ENCODE peak calls at places on chromosomes 7 and 10, in four cellular contexts. L is brain microvascular endothelial cell, E is prostate gland, F is psoas muscle. G is an unnamed sample.

GRCh38 chr7:99617187-99617781 is 538 bp downstream of the ZSCAN25 start:
- DNase-seq in E (no peak), L (no peak), F (no peak), G (no peak)

GRCh38 chr10:101291254-101292193 is 62.3 kb upstream of the LBX1 start:
- DNase-seq in F (peak), E (peak), L (peak), G (peak)

GRCh38 chr10:124465003-124465776 is 3.6 kb downstream of the LHPP start:
- DNase-seq in L (no peak), E (no peak), F (no peak), G (no peak)

GRCh38 chr10:70893227-70894006 is 5.1 kb upstream of the PCBD1 start:
- DNase-seq in L (no peak), F (no peak), E (no peak), G (no peak)

GRCh38 chr7:1839701-1840100 is 169.6 kb downstream of the ELFN1 start:
- DNase-seq in F (peak), L (no peak), E (no peak), G (no peak)

GRCh38 chr10:117312430-117312829 is 62.8 kb downstream of the PDZD8 start:
- DNase-seq in E (no peak), F (no peak), L (no peak), G (no peak)

GRCh38 chr10:13920031-13920430 is 333.3 kb downstream of the PRPF18 start:
- DNase-seq in E (no peak), L (no peak), F (no peak), G (no peak)

GRCh38 chr10:8183241-8183704 is 128.8 kb downstream of the GATA3 start:
- DNase-seq in F (no peak), E (no peak), L (no peak), G (peak)

GRCh38 chr7:29091121-29091601 is 55.2 kb downstream of the CPVL start:
- DNase-seq in L (no peak), E (no peak), F (peak), G (no peak)

GRCh38 chr7:135843214-135843613 is 94.6 kb upstream of the FAM180A start:
- DNase-seq in E (no peak), L (no peak), F (no peak), G (no peak)

GRCh38 chr7:25389489-25390106 is 161.3 kb upstream of the NPVF start:
- DNase-seq in L (peak), F (no peak), E (no peak), G (peak)

GRCh38 chr10:17353568-17353967 is 100.8 kb downstream of the ST8SIA6 start:
- DNase-seq in L (no peak), E (no peak), F (no peak), G (no peak)

GRCh38 chr10:61869772-61870520 is 31.6 kb upstream of the ARID5B start:
- DNase-seq in L (no peak), F (no peak), E (no peak), G (no peak)

GRCh38 chr7:97466999-97467398 is 264.9 kb upstream of the TAC1 start:
- DNase-seq in E (no peak), L (no peak), F (no peak), G (no peak)

GRCh38 chr10:125123363-125124113 is 36.8 kb downstream of the CTBP2 start:
- DNase-seq in E (peak), L (peak), F (peak), G (no peak)

GRCh38 chr7:46257766-46258448 is 336.8 kb upstream of the IGFBP3 start:
- DNase-seq in L (peak), F (no peak), E (no peak), G (no peak)

GRCh38 chr10:129972966-129973673 is 9.0 kb upstream of the EBF3 start:
- DNase-seq in L (no peak), E (no peak), F (no peak), G (no peak)

GRCh38 chr10:30294506-30295280 is 54.4 kb downstream of the MTPAP start:
- DNase-seq in L (no peak), E (no peak), F (no peak), G (no peak)

GRCh38 chr7:17822557-17823173 is 117.6 kb downstream of the SNX13 start:
- DNase-seq in F (no peak), L (no peak), E (no peak), G (no peak)

GRCh38 chr10:15238553-15239335 is 70.3 kb upstream of the NMT2 start:
- DNase-seq in F (no peak), E (no peak), L (peak), G (peak)

GRCh38 chr10:88233870-88234269 is 349.2 kb downstream of the RNLS start:
- DNase-seq in F (no peak), L (no peak), E (no peak), G (no peak)

GRCh38 chr10:88230251-88230650 is 352.9 kb downstream of the RNLS start:
- DNase-seq in E (no peak), L (no peak), F (no peak), G (no peak)

GRCh38 chr10:88234332-88234731 is 348.8 kb downstream of the RNLS start:
- DNase-seq in E (peak), F (no peak), L (no peak), G (no peak)

GRCh38 chr10:88232029-88232895 is 350.9 kb downstream of the RNLS start:
- DNase-seq in F (peak), E (no peak), L (peak), G (no peak)

GRCh38 chr10:88232978-88233537 is 350.1 kb downstream of the RNLS start:
- DNase-seq in F (no peak), E (no peak), L (no peak), G (no peak)
- H3K27ac ChIP-seq in F (no peak), E (no peak), L (no peak), G (no peak)

GRCh38 chr7:150975536-150976285 is 2.4 kb downstream of the KCNH2 start:
- DNase-seq in L (no peak), E (no peak), F (no peak), G (no peak)

GRCh38 chr7:150976529-150977381 is 1.4 kb downstream of the KCNH2 start:
- DNase-seq in E (no peak), F (no peak), L (no peak), G (no peak)

GRCh38 chr7:150972746-150973145 is 5.4 kb downstream of the KCNH2 start:
- DNase-seq in L (no peak), F (no peak), E (no peak), G (no peak)

GRCh38 chr7:150973571-150974451 is 4.3 kb downstream of the KCNH2 start:
- DNase-seq in L (no peak), F (no peak), E (no peak), G (peak)

DNA sequence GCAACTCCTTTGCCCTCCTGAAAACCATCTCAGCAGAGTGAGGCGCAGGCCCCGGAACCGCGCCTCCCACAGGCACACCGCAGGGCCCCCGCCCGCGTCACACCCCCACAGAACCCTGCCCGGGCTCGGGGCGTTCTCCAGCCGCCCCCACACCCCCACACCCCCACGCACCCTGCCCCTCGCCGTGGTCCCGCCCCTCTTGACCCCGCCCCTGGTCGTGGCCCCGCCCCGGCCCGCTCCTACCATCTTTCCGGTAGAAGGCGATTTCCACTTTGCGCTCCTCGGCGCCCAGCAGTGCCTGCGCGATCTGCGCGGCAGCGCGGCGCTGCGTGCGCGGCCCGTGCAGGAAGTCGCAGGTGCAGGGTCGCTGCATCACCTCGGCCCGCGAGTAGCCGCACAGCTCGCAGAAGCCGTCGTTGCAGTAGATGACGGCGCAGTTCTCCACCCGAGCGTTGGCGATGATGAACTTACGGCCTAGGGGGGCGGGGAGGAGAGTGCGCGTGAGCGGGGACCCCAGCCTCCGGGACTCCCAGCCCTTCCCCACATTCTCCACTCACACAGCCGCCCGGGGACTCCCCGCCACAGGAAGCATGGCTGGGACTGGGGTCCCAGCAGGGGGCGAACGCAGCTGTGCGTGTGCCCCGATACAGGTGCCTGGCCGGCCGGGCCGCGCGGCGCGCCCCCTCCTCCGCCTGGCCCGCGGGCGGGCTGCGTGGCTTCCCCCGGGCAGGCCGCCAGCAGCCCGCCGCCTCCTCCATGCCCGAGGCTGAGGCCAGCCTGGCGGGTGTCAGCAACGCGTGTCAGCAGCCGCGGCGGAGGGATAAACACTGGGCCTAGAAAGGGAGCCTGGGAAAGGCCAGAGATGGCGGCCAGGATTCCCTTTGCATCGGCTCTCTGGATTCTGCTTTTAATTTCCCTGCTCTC is 3.4 kb downstream of the KCNH2 start:
- DNase-seq in E (no peak), F (no peak), L (no peak), G (peak)
- H3K27ac ChIP-seq in E (peak), F (no peak), L (no peak), G (peak)

DNA sequence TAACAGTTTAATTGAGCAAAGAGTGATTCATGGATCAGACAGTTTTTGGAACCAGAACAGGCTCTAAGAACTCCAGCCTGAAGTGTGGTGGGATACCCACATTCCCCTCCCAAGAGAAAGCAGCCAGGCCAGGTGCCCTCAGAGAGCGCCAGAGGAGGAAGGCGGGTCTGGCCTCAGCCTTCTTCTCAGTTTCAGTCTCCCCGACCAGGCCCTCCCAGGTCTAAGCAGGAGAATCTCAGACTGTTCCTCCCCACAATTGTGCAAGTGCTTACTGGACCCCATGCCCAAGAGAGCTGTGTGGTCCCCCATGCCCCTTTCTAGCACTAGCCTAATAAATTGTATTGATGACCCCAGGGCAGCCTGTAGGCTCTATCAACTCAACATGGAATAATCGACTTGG is 25.6 kb downstream of the PPIF start:
- DNase-seq in L (no peak), E (no peak), F (peak), G (no peak)
- H3K27ac ChIP-seq in L (no peak), E (no peak), F (no peak), G (no peak)

GRCh38 chr7:140283472-140283871 is 106.7 kb upstream of the KDM7A start:
- DNase-seq in E (no peak), L (no peak), F (no peak), G (no peak)

GRCh38 chr7:140285938-140286337 is 109.2 kb upstream of the KDM7A start:
- DNase-seq in L (no peak), E (no peak), F (no peak), G (no peak)

GRCh38 chr7:140281960-140282359 is 105.2 kb upstream of the KDM7A start:
- DNase-seq in L (no peak), F (no peak), E (no peak), G (no peak)

GRCh38 chr7:140281255-140281654 is 104.5 kb upstream of the KDM7A start:
- DNase-seq in E (no peak), F (no peak), L (no peak), G (no peak)

GRCh38 chr7:140284062-140284461 is 107.3 kb upstream of the KDM7A start:
- DNase-seq in F (no peak), E (no peak), L (no peak), G (no peak)
- H3K27ac ChIP-seq in F (no peak), E (no peak), L (no peak), G (no peak)

DNA sequence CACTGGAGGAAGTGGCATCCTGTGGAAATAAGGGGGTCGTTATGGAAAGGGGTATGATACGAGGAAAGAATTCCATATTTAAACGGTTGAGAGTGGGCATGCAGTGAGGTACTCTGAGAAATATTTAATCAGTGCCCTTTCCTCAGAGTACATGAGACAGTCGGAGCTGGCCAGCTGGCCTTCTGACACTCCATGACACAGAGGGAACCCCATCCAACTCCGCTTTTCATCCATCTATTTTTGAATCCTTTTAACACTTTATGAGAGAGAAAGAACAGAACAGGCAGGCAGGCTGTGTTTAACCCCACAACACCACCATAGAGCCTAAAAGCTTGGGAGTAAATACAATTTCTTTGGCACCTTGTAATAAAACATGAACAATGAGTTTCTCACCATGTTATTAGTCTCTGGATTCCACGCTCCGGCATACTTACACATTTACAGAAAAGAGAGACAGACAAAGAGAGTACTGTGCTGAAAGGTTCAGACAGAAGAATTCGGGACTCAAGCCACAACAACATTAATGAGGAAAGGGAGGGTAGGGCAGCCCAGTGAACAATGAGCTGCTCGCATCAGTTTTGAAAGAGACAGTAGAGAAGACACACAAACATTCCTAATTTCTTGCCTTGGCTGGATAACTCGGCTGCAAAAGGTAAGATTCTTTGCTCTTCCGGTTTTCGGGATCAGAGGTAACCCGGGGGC is 124.2 kb upstream of the PDLIM1 start:
- DNase-seq in E (no peak), F (peak), L (no peak), G (no peak)
- H3K27ac ChIP-seq in E (peak), F (peak), L (no peak), G (no peak)

G was measured in CD4-positive, alpha-beta memory T cell.